ENCODE peak calls at places on chromosomes 13 and 19, in nine cellular contexts. B, H, E, U, J, X, Q, G and W are unnamed samples. For H3K4me1 and H3K9me3, the result is how much of the 10 kb centered on the place peaks cover.

GRCh38 chr13:114149774-114150740 is 17.6 kb upstream of the RASA3 start:
- DNase-seq in B (no peak), H (no peak), E (no peak), U (no peak), J (no peak), X (peak), Q (no peak), G (peak), W (no peak)

GRCh38 chr19:3509566-3509989 is 3.5 kb downstream of the FZR1 start:
- DNase-seq in B (no peak), H (no peak), E (peak), U (no peak), J (no peak), X (no peak), Q (no peak), G (no peak), W (no peak)

GRCh38 chr19:39308531-39309304 is 11.9 kb downstream of the LRFN1 start:
- DNase-seq in B (no peak), H (no peak), E (peak), U (no peak), J (no peak), X (no peak), Q (peak), G (no peak), W (no peak)

GRCh38 chr19:55613930-55614710 is 8.7 kb downstream of the ZNF865 start:
- DNase-seq in B (no peak), H (no peak), E (no peak), U (no peak), J (no peak), X (peak), Q (no peak), G (no peak), W (no peak)

GRCh38 chr13:33524086-33524485 is 238.5 kb upstream of the STARD13 start:
- DNase-seq in B (no peak), H (peak), E (peak), U (no peak), J (no peak), X (no peak), Q (no peak), G (no peak), W (no peak)

GRCh38 chr19:42122691-42123607 is 9.3 kb downstream of the POU2F2 start:
- DNase-seq in B (no peak), H (no peak), E (no peak), U (no peak), J (no peak), X (no peak), Q (no peak), G (no peak), W (no peak)

GRCh38 chr13:45195421-45195820 is 5.4 kb downstream of the KCTD4 start:
- DNase-seq in B (no peak), H (no peak), E (peak), U (no peak), J (no peak), X (no peak), Q (no peak), G (no peak), W (no peak)

GRCh38 chr19:55255618-55256423 is 3.0 kb downstream of the PPP6R1 start:
- DNase-seq in B (no peak), H (no peak), E (peak), U (no peak), J (peak), X (peak), Q (peak), G (no peak), W (no peak)

GRCh38 chr13:67549331-67549730 is 319.2 kb upstream of the PCDH9 start:
- DNase-seq in B (no peak), H (no peak), E (no peak), U (no peak), J (no peak), X (no peak), Q (no peak), G (no peak), W (no peak)

GRCh38 chr13:27704681-27705080 is 83.0 kb downstream of the POLR1D start:
- DNase-seq in B (no peak), H (no peak), E (no peak), U (no peak), J (no peak), X (no peak), Q (peak), G (no peak), W (no peak)

GRCh38 chr19:39166571-39167391 is 30.0 kb upstream of the NCCRP1 start:
- DNase-seq in B (peak), H (peak), E (no peak), U (no peak), J (peak), X (peak), Q (peak), G (peak), W (peak)

GRCh38 chr13:44359983-44360375 is 13.6 kb upstream of the SERP2 start:
- DNase-seq in B (no peak), H (no peak), E (no peak), U (no peak), J (no peak), X (no peak), Q (no peak), G (no peak), W (no peak)

GRCh38 chr13:113179374-113180230 is 21.2 kb downstream of the PROZ start:
- DNase-seq in B (peak), H (no peak), E (no peak), U (no peak), J (no peak), X (no peak), Q (no peak), G (no peak), W (no peak)

GRCh38 chr19:48381178-48381950 is 10.0 kb downstream of the KDELR1 start:
- DNase-seq in B (no peak), H (no peak), E (no peak), U (no peak), J (no peak), X (no peak), Q (no peak), G (no peak), W (no peak)

GRCh38 chr13:91988331-91988730 is 589.9 kb downstream of the GPC5 start:
- DNase-seq in B (no peak), H (no peak), E (no peak), U (no peak), J (no peak), X (no peak), Q (no peak), G (no peak), W (no peak)

GRCh38 chr19:42540071-42540553 is 11.8 kb upstream of the CEACAM1 start:
- DNase-seq in B (no peak), H (no peak), E (peak), U (no peak), J (no peak), X (no peak), Q (no peak), G (no peak), W (no peak)

DNA sequence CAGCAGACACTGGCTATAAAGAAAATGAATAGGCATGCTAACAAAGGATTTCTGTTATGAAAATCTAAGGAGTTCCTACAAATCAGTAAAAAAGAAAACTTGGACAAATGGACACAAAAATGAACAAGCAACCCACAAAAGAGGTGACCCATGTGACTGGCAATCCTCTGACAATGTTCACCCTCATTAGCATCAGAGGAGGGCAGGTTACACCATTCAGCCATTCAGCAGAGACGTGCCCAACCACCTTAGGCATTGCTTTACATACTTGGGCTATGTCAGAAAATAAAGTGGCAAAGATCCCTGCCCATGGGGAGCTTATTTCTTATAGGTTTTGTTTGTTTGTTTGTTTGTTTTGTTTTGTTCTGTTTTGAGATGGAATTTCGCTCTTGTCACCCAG is 46.0 kb downstream of the TNFRSF19 start:
- DNase-seq in B (no peak), H (no peak), E (no peak), U (no peak), J (no peak), X (no peak), Q (no peak), G (no peak), W (no peak)
- H3K4me1 ChIP-seq in B (under half), H (under half), E (under half), U (under half), J (under half), X (under half), Q (under half), G (under half), W (under half)

GRCh38 chr19:13979686-13980085 is 26.4 kb downstream of the RFX1 start:
- DNase-seq in B (no peak), H (no peak), E (no peak), U (no peak), J (no peak), X (no peak), Q (no peak), G (no peak), W (no peak)
- H3K4me3 ChIP-seq in B (no peak), H (no peak), E (no peak), U (no peak), J (no peak), X (no peak), Q (no peak), G (no peak), W (peak)

DNA sequence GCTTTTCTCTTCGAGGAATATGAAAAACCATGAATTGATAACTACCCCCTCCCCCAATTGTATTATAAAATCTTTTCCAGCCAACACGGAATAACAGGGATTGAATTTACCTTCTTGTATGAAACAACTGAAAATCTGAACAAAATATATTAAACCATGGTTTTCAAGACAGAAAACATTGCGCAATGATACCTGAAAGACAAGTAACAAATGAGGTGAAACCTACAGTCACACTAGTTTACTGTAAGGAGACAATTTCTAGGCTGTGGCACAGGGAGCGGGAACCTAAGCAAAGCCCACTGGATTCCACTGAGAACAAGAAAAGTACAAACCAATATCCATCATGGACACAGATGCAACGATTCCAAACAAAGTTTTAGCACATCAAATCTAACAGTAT is 53.4 kb downstream of the ZNF283 start:
- DNase-seq in B (no peak), H (no peak), E (no peak), U (no peak), J (no peak), X (no peak), Q (no peak), G (no peak), W (no peak)
- H3K9me3 ChIP-seq in B (under half), H (under half), E (under half), U (half or more), J (under half), X (under half), Q (under half), G (under half), W (under half)

DNA sequence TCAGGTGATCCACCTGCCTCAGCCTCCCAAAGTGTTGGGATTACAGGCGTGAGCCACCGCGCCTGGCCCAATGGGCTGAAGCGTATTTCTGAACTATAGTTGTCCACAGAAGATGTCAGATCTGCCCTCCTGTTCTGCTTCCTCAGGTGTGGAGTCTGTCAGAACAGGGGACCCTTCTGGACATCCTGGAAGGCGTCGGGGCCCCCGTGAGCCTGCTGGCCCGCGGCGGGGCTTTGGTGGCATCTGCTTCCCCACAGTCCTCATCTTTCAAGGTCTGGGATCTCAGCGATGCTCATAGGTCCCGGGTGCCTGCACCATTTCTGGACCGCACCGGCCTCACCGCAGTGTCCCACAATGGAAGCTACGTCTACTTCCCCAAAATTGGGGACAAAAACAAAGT is 29.5 kb upstream of the SIN3B start:
- DNase-seq in B (no peak), H (no peak), E (no peak), U (no peak), J (no peak), X (peak), Q (no peak), G (no peak), W (no peak)
- H3K4me1 ChIP-seq in B (under half), H (under half), E (under half), U (under half), J (under half), X (under half), Q (under half), G (under half), W (under half)

DNA sequence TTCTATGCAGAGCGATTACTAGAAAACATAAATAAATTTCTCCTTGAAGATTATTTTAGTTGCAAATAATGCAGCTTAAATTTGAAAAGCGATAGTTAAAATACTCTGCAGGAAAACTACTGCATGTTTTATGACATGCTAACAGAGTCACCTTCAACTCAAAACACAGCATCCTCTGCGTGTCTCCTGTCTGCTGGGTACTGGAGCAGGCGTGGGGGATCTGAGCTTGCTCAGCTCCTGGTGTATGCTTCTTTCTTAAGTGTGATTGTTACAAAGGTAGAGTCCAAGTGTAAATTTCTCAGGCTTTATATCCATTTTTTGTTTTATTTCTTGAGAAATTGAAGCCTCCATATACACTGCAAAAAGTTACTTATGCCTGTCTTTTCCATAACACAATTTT is 15.3 kb downstream of the SPATA13 start:
- DNase-seq in B (no peak), H (no peak), E (no peak), U (no peak), J (no peak), X (no peak), Q (no peak), G (no peak), W (no peak)
- H3K4me3 ChIP-seq in B (no peak), H (no peak), E (no peak), U (no peak), J (no peak), X (no peak), Q (no peak), G (no peak), W (no peak)